ENCODE peak calls at places on chromosomes 3 and 15, in eight cellular contexts. One of them, this sample, is unnamed.

GRCh38 chr15:84108725-84109124 is 126.8 kb upstream of the GOLGA6L4 start:
- DNase-seq in tibial artery: no peak
- DNase-seq in AG10803: peak
- DNase-seq in AG09319: no peak
- DNase-seq in IMR-90: peak
- DNase-seq in GM12878: no peak
- DNase-seq in breast epithelium: no peak
- DNase-seq in cardiac fibroblast: peak
- DNase-seq in this sample: no peak

GRCh38 chr3:174331095-174331802 is 527.9 kb upstream of the NAALADL2 start:
- DNase-seq in tibial artery: no peak
- DNase-seq in AG10803: no peak
- DNase-seq in AG09319: no peak
- DNase-seq in IMR-90: no peak
- DNase-seq in GM12878: no peak
- DNase-seq in breast epithelium: no peak
- DNase-seq in cardiac fibroblast: no peak
- DNase-seq in this sample: no peak

GRCh38 chr15:76942331-76942730 is 10.8 kb downstream of the RCN2 start:
- DNase-seq in tibial artery: no peak
- DNase-seq in AG10803: no peak
- DNase-seq in AG09319: no peak
- DNase-seq in IMR-90: no peak
- DNase-seq in GM12878: no peak
- DNase-seq in breast epithelium: no peak
- DNase-seq in cardiac fibroblast: no peak
- DNase-seq in this sample: no peak

GRCh38 chr3:128402319-128402718 is 64.4 kb downstream of the DNAJB8 start:
- DNase-seq in tibial artery: no peak
- DNase-seq in AG10803: no peak
- DNase-seq in AG09319: no peak
- DNase-seq in IMR-90: no peak
- DNase-seq in GM12878: no peak
- DNase-seq in breast epithelium: no peak
- DNase-seq in cardiac fibroblast: no peak
- DNase-seq in this sample: no peak

GRCh38 chr3:171267089-171267488 is 193.1 kb downstream of the TNIK start:
- DNase-seq in tibial artery: no peak
- DNase-seq in AG10803: no peak
- DNase-seq in AG09319: no peak
- DNase-seq in IMR-90: no peak
- DNase-seq in GM12878: no peak
- DNase-seq in breast epithelium: no peak
- DNase-seq in cardiac fibroblast: no peak
- DNase-seq in this sample: no peak

GRCh38 chr3:185188816-185189215 is 36.0 kb upstream of the C3orf70 start:
- DNase-seq in tibial artery: no peak
- DNase-seq in AG10803: no peak
- DNase-seq in AG09319: no peak
- DNase-seq in IMR-90: no peak
- DNase-seq in GM12878: no peak
- DNase-seq in breast epithelium: no peak
- DNase-seq in cardiac fibroblast: no peak
- DNase-seq in this sample: no peak

GRCh38 chr3:157376596-157377300 is 59.9 kb upstream of the PTX3 start:
- DNase-seq in tibial artery: no peak
- DNase-seq in AG10803: peak
- DNase-seq in AG09319: no peak
- DNase-seq in IMR-90: no peak
- DNase-seq in GM12878: no peak
- DNase-seq in breast epithelium: no peak
- DNase-seq in cardiac fibroblast: no peak
- DNase-seq in this sample: no peak

GRCh38 chr15:37819191-37819590 is 115.2 kb upstream of the TMCO5A start:
- DNase-seq in tibial artery: no peak
- DNase-seq in AG10803: peak
- DNase-seq in AG09319: no peak
- DNase-seq in IMR-90: peak
- DNase-seq in GM12878: no peak
- DNase-seq in breast epithelium: no peak
- DNase-seq in cardiac fibroblast: no peak
- DNase-seq in this sample: no peak

GRCh38 chr3:63974451-63974850 is 48.8 kb downstream of the PSMD6 start:
- DNase-seq in tibial artery: no peak
- DNase-seq in AG10803: no peak
- DNase-seq in AG09319: no peak
- DNase-seq in IMR-90: no peak
- DNase-seq in GM12878: no peak
- DNase-seq in breast epithelium: no peak
- DNase-seq in cardiac fibroblast: no peak
- DNase-seq in this sample: no peak

GRCh38 chr3:64223809-64224570 is 1.3 kb downstream of the PRICKLE2 start:
- DNase-seq in tibial artery: no peak
- DNase-seq in AG10803: peak
- DNase-seq in AG09319: no peak
- DNase-seq in IMR-90: peak
- DNase-seq in GM12878: no peak
- DNase-seq in breast epithelium: no peak
- DNase-seq in cardiac fibroblast: peak
- DNase-seq in this sample: no peak

GRCh38 chr15:51405646-51406194 is 64.3 kb downstream of the GLDN start:
- DNase-seq in tibial artery: no peak
- DNase-seq in AG10803: no peak
- DNase-seq in AG09319: no peak
- DNase-seq in IMR-90: peak
- DNase-seq in GM12878: no peak
- DNase-seq in breast epithelium: no peak
- DNase-seq in cardiac fibroblast: no peak
- DNase-seq in this sample: no peak

GRCh38 chr15:50259276-50259675 is 6.2 kb downstream of the HDC start:
- DNase-seq in tibial artery: no peak
- DNase-seq in AG10803: no peak
- DNase-seq in AG09319: no peak
- DNase-seq in IMR-90: no peak
- DNase-seq in GM12878: no peak
- DNase-seq in breast epithelium: no peak
- DNase-seq in cardiac fibroblast: no peak
- DNase-seq in this sample: no peak

GRCh38 chr3:52046186-52046913 is 10.0 kb downstream of the DUSP7 start:
- DNase-seq in tibial artery: peak
- DNase-seq in AG10803: peak
- DNase-seq in AG09319: peak
- DNase-seq in IMR-90: peak
- DNase-seq in GM12878: no peak
- DNase-seq in breast epithelium: no peak
- DNase-seq in cardiac fibroblast: peak
- DNase-seq in this sample: no peak

GRCh38 chr3:179449621-179450020 is 1.6 kb downstream of the GNB4 start:
- DNase-seq in tibial artery: no peak
- DNase-seq in AG10803: peak
- DNase-seq in AG09319: no peak
- DNase-seq in IMR-90: peak
- DNase-seq in GM12878: no peak
- DNase-seq in breast epithelium: no peak
- DNase-seq in cardiac fibroblast: peak
- DNase-seq in this sample: no peak

GRCh38 chr3:142447852-142448315 is at the start of gene XRN1:
- DNase-seq in tibial artery: peak
- DNase-seq in AG10803: peak
- DNase-seq in AG09319: peak
- DNase-seq in IMR-90: peak
- DNase-seq in GM12878: peak
- DNase-seq in breast epithelium: peak
- DNase-seq in cardiac fibroblast: peak
- DNase-seq in this sample: peak
- TF ChIP-seq CTCF in tibial artery: no peak
- TF ChIP-seq CTCF in AG10803: no peak
- TF ChIP-seq CTCF in AG09319: no peak
- TF ChIP-seq CTCF in IMR-90: no peak
- TF ChIP-seq CTCF in GM12878: no peak
- TF ChIP-seq CTCF in breast epithelium: no peak
- TF ChIP-seq CTCF in cardiac fibroblast: no peak
- TF ChIP-seq CTCF in this sample: no peak

DNA sequence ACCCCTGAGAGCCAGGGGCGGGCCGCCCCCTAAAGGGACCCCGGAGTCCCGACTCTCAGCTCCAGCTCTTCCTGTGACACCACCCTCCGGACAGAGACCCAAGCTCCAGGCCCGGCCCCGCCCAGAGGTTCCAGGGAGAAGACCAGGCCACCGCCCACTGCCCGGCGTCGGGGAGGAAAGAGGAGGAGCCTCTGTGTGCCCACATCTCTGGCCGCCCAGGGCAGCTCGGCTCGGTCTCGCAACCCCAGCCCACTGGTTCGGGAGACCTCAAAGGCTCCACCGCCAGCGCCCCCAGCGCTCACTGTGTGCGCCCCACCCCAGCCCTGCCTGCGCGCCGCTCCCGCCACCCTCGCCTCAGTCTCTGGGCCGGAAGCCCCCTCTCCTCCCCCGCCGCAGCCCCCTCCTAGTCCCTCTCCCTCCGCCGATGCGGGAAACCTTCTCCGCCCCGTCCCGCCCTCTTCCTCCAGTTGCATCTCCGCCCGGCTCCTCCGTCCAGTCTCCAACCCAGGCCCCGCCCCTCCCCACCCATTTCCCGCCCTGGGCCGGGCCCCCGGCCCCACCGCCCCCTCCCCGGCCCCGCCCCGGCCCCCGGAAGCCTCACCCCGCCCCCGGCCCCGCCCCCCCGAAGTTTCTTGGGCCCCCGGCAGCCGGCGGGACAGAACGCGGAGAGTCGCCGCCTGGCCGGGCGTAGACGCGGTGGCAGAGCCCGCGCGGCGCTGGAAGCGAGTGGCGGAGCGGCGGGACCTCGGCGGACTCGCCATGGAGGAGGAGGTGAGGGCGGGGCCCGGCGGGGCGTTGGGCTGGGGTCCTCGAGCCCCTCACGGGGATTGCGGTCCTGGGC is at the start of gene PLEKHO2:
- DNase-seq in tibial artery: peak
- DNase-seq in AG10803: peak
- DNase-seq in AG09319: peak
- DNase-seq in IMR-90: peak
- DNase-seq in GM12878: peak
- DNase-seq in breast epithelium: peak
- DNase-seq in cardiac fibroblast: peak
- DNase-seq in this sample: peak
- TF ChIP-seq CTCF in tibial artery: peak
- TF ChIP-seq CTCF in AG10803: no peak
- TF ChIP-seq CTCF in AG09319: no peak
- TF ChIP-seq CTCF in IMR-90: peak
- TF ChIP-seq CTCF in GM12878: peak
- TF ChIP-seq CTCF in breast epithelium: no peak
- TF ChIP-seq CTCF in cardiac fibroblast: no peak
- TF ChIP-seq CTCF in this sample: peak

DNA sequence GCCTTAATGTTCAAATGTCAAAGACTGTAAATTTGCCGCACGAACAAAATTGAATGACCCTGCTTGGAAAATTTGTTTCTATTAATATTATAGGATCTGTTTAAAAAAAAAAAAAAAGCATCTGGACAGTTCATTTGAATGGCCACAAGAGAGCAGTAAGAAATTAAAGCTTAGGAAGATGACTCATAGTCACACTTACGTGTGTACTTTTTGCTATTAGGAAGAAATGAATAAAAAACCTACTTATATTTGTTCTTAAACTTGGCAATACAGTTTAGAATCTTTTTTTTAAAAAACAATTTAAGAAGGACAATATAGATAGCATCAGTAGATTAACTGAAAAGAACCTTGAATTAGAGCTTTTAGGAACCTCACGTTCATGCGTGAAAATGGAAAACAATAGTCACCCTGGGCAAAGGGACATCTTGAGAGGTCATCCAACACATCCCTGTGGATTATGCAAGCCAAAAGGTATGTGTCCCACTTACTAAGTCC is 621.8 kb downstream of the MECOM start:
- DNase-seq in tibial artery: no peak
- DNase-seq in AG10803: peak
- DNase-seq in AG09319: peak
- DNase-seq in IMR-90: peak
- DNase-seq in GM12878: no peak
- DNase-seq in breast epithelium: no peak
- DNase-seq in cardiac fibroblast: peak
- DNase-seq in this sample: no peak
- TF ChIP-seq CTCF in tibial artery: peak
- TF ChIP-seq CTCF in AG10803: peak
- TF ChIP-seq CTCF in AG09319: peak
- TF ChIP-seq CTCF in IMR-90: peak
- TF ChIP-seq CTCF in GM12878: no peak
- TF ChIP-seq CTCF in breast epithelium: peak
- TF ChIP-seq CTCF in cardiac fibroblast: peak
- TF ChIP-seq CTCF in this sample: peak

GRCh38 chr3:151199569-151200438 is 3.2 kb downstream of the GPR171 start:
- DNase-seq in tibial artery: no peak
- DNase-seq in AG10803: no peak
- DNase-seq in AG09319: no peak
- DNase-seq in IMR-90: peak
- DNase-seq in GM12878: no peak
- DNase-seq in breast epithelium: no peak
- DNase-seq in cardiac fibroblast: no peak
- DNase-seq in this sample: no peak
- TF ChIP-seq CTCF in tibial artery: no peak
- TF ChIP-seq CTCF in AG10803: no peak
- TF ChIP-seq CTCF in AG09319: no peak
- TF ChIP-seq CTCF in IMR-90: no peak
- TF ChIP-seq CTCF in GM12878: no peak
- TF ChIP-seq CTCF in breast epithelium: no peak
- TF ChIP-seq CTCF in cardiac fibroblast: no peak
- TF ChIP-seq CTCF in this sample: no peak

GRCh38 chr3:113898892-113899291 is 48.9 kb upstream of the ZDHHC23 start:
- DNase-seq in tibial artery: no peak
- DNase-seq in AG10803: peak
- DNase-seq in AG09319: peak
- DNase-seq in IMR-90: peak
- DNase-seq in GM12878: no peak
- DNase-seq in breast epithelium: no peak
- DNase-seq in cardiac fibroblast: peak
- DNase-seq in this sample: no peak
- TF ChIP-seq CTCF in tibial artery: no peak
- TF ChIP-seq CTCF in AG10803: no peak
- TF ChIP-seq CTCF in AG09319: no peak
- TF ChIP-seq CTCF in IMR-90: no peak
- TF ChIP-seq CTCF in GM12878: no peak
- TF ChIP-seq CTCF in breast epithelium: no peak
- TF ChIP-seq CTCF in cardiac fibroblast: no peak
- TF ChIP-seq CTCF in this sample: no peak

This sample was measured in type B pancreatic cell.